ENCODE peak calls at places on chromosome 2, in nine cellular contexts. Q is Panc1; J is astrocyte; B is H9; V is mucosa of descending colon; K is CD8-positive, alpha-beta memory T cell; T is ovary; W is endodermal cell; P is hepatocyte. N is an unnamed sample. For H3K4me1, the result is how much of the 10 kb centered on the place peaks cover.

GRCh38 chr2:32553829-32554432 is 73.9 kb upstream of the TTC27 start:
- DNase-seq in Q (no peak), J (peak), B (no peak), V (no peak), K (peak), T (no peak), W (no peak), P (peak), N (no peak)

GRCh38 chr2:186771395-186771794 is 77.5 kb downstream of the FAM171B start:
- DNase-seq in Q (no peak), J (peak), B (no peak), V (no peak), K (no peak), T (no peak), W (peak), P (no peak), N (no peak)

GRCh38 chr2:197212344-197213262 is 98.0 kb downstream of the ANKRD44 start:
- DNase-seq in Q (no peak), J (peak), B (no peak), V (no peak), K (peak), T (no peak), W (no peak), P (no peak), N (no peak)

GRCh38 chr2:16773080-16773713 is 107.6 kb upstream of the CYRIA start:
- DNase-seq in Q (peak), J (peak), B (peak), V (no peak), K (no peak), T (no peak), W (peak), P (peak), N (peak)

GRCh38 chr2:157245441-157246211 is 11.9 kb upstream of the GALNT5 start:
- DNase-seq in Q (no peak), J (peak), B (no peak), V (no peak), K (no peak), T (no peak), W (no peak), P (no peak), N (no peak)

GRCh38 chr2:158380786-158381185 is 75.8 kb downstream of the CCDC148 start:
- DNase-seq in Q (no peak), J (no peak), B (no peak), V (no peak), K (no peak), T (no peak), W (no peak), P (no peak), N (no peak)

GRCh38 chr2:64352292-64352691 is 101.7 kb upstream of the LGALSL start:
- DNase-seq in Q (no peak), J (no peak), B (no peak), V (no peak), K (no peak), T (no peak), W (peak), P (no peak), N (no peak)

GRCh38 chr2:70371753-70372152 is 69.9 kb upstream of the FAM136A start:
- DNase-seq in Q (no peak), J (peak), B (no peak), V (no peak), K (no peak), T (no peak), W (no peak), P (no peak), N (no peak)

GRCh38 chr2:230129343-230129742 is 60.6 kb upstream of the SLC16A14 start:
- DNase-seq in Q (no peak), J (no peak), B (no peak), V (no peak), K (no peak), T (no peak), W (no peak), P (no peak), N (no peak)

GRCh38 chr2:26696352-26696816 is 3.9 kb downstream of the KCNK3 start:
- DNase-seq in Q (peak), J (peak), B (peak), V (no peak), K (no peak), T (no peak), W (peak), P (peak), N (no peak)

GRCh38 chr2:47269316-47270232 is 114.5 kb upstream of the STPG4 start:
- DNase-seq in Q (peak), J (peak), B (no peak), V (peak), K (no peak), T (peak), W (no peak), P (peak), N (no peak)

GRCh38 chr2:238775591-238775990 is 72.3 kb upstream of the TWIST2 start:
- DNase-seq in Q (no peak), J (no peak), B (no peak), V (no peak), K (no peak), T (no peak), W (no peak), P (no peak), N (no peak)

GRCh38 chr2:27010139-27010538 is 22.6 kb upstream of the TMEM214 start:
- DNase-seq in Q (no peak), J (no peak), B (no peak), V (no peak), K (no peak), T (no peak), W (no peak), P (no peak), N (no peak)

GRCh38 chr2:42202299-42203008 is 33.3 kb downstream of the EML4 start:
- DNase-seq in Q (no peak), J (no peak), B (no peak), V (no peak), K (no peak), T (no peak), W (no peak), P (no peak), N (no peak)

GRCh38 chr2:163155279-163155883 is 316.8 kb upstream of the KCNH7 start:
- DNase-seq in Q (no peak), J (peak), B (no peak), V (no peak), K (no peak), T (no peak), W (no peak), P (peak), N (peak)

GRCh38 chr2:19038096-19039015 is 320.1 kb downstream of the OSR1 start:
- DNase-seq in Q (no peak), J (peak), B (no peak), V (no peak), K (no peak), T (no peak), W (no peak), P (no peak), N (no peak)

GRCh38 chr2:171735991-171736710 is 48.9 kb downstream of the DYNC1I2 start:
- DNase-seq in Q (no peak), J (no peak), B (no peak), V (no peak), K (no peak), T (no peak), W (no peak), P (no peak), N (no peak)

GRCh38 chr2:165640232-165640923 is 153.7 kb downstream of the GALNT3 start:
- DNase-seq in Q (no peak), J (no peak), B (no peak), V (no peak), K (no peak), T (no peak), W (no peak), P (no peak), N (no peak)

GRCh38 chr2:144515425-144515693 is 4.6 kb downstream of the ZEB2 start:
- DNase-seq in Q (no peak), J (no peak), B (no peak), V (no peak), K (no peak), T (no peak), W (no peak), P (no peak), N (no peak)

GRCh38 chr2:144516981-144517824 is 2.7 kb downstream of the ZEB2 start:
- DNase-seq in Q (no peak), J (peak), B (peak), V (peak), K (peak), T (peak), W (peak), P (peak), N (no peak)

GRCh38 chr2:144515694-144516416 is 4.1 kb downstream of the ZEB2 start:
- DNase-seq in Q (no peak), J (peak), B (no peak), V (peak), K (peak), T (peak), W (peak), P (peak), N (no peak)

GRCh38 chr2:144517825-144518699 is 1.9 kb downstream of the ZEB2 start:
- DNase-seq in Q (no peak), J (no peak), B (no peak), V (no peak), K (peak), T (peak), W (peak), P (no peak), N (no peak)

DNA sequence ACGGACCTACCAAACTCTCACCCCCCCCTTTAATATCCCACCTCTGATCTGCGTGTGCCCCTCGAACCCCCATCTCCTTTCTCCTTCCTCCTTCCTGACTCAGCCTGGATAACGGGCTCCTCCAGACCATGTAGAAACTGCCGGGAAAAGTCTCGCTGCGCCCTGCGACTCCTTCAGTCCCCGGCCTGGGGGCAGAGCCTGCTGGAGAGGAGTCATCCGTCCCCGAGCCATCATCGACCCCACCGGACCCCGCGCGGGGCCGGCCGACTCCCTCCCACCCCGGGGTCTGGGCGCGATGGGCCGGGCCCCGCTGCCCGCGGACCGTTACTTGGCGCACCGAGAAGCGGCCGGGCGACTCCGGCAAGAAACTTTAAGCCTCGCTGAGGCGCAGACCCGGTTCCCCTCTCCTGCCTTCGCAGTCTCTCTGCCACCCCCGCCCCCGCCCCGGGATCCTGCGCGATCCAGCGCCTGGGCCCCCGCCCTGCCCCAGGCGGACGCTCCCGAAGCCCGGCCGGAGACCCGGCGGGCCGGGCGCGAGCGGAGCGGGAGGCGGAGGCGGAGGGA is 3.4 kb downstream of the ZEB2 start:
- DNase-seq in Q (no peak), J (no peak), B (no peak), V (peak), K (no peak), T (peak), W (peak), P (no peak), N (no peak)
- H3K4me1 ChIP-seq in Q (under half), J (under half), B (under half), V (under half), K (under half), T (under half), W (under half), P (under half), N (under half)

GRCh38 chr2:148875387-148876051 is 492 bp downstream of the KIF5C start:
- DNase-seq in Q (no peak), J (no peak), B (no peak), V (peak), K (no peak), T (no peak), W (peak), P (no peak), N (no peak)
- H3K4me1 ChIP-seq in Q (under half), J (under half), B (under half), V (under half), K (under half), T (under half), W (under half), P (under half), N (under half)

DNA sequence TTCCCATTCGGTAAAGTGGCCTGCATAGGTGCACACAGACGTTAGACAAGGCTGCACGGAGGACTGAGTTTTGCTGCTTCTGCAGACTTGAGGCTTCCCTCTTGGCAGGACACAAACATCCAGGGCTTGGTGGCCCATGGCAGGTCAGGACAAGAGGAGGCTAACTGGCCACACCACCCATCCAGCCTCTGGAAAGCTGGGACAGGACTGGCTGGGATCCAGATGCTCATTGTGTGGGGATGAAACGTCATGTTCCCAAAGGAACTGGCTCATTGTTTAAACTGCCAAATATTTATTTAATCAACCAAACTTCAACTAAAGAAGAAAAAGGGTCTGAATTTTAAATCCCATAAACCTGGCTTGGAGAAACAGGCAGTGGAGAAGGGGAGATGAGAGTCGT is 239.1 kb upstream of the EPAS1 start:
- DNase-seq in Q (no peak), J (no peak), B (no peak), V (no peak), K (no peak), T (no peak), W (no peak), P (no peak), N (no peak)
- H3K4me1 ChIP-seq in Q (under half), J (under half), B (under half), V (under half), K (under half), T (under half), W (under half), P (under half), N (under half)

DNA sequence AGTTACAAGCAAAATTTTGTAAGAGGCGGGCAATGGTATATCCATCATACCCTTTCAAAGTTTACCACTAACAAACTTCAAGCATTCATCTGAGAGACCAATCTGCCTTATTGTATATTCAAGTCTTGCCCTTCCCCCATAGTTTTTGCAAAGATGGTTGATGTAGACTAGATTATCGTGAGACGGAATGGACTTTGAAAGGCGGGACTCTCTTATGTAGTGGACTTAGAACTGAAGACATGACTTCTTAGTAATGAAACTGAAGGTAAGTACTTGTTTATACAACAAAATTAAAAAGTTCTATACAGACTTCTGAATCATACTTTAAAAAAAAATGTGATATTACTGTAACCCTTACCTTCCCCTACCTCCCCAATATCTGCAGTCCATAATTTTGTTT is 10.4 kb downstream of the AP1S3 start:
- DNase-seq in Q (no peak), J (no peak), B (no peak), V (no peak), K (no peak), T (no peak), W (no peak), P (no peak), N (no peak)
- H3K4me1 ChIP-seq in Q (under half), J (under half), B (under half), V (under half), K (under half), T (under half), W (under half), P (under half), N (under half)